ENCODE peak calls at places on chromosomes 6 and 20, in nine cellular contexts. S is fibroblast of the aortic adventitia, H is cardiac fibroblast, V is HL-60, A is upper lobe of right lung, G is HCT116, O is cardiac muscle cell, C is AG10803, J is fibroblast of mammary gland. T is an unnamed sample.

GRCh38 chr6:157455731-157456523 is 74.9 kb downstream of the ZDHHC14 start:
- DNase-seq in J (no peak), S (no peak), O (no peak), G (no peak), C (no peak), V (no peak), H (no peak), A (no peak), T (no peak)

GRCh38 chr6:108002365-108003221 is 44.6 kb upstream of the SEC63 start:
- DNase-seq in O (no peak), A (no peak), J (peak), H (no peak), S (no peak), C (no peak), V (no peak), G (no peak), T (no peak)

GRCh38 chr20:17495826-17496225 is 35.4 kb downstream of the BFSP1 start:
- DNase-seq in O (no peak), A (no peak), S (no peak), V (no peak), C (no peak), J (no peak), H (no peak), G (no peak), T (no peak)

GRCh38 chr20:44700306-44700705 is 14.9 kb upstream of the CCN5 start:
- DNase-seq in J (no peak), S (no peak), A (no peak), O (no peak), V (no peak), C (no peak), H (no peak), G (no peak), T (no peak)

GRCh38 chr6:223763-224162 is 68.5 kb upstream of the DUSP22 start:
- DNase-seq in C (peak), G (no peak), V (no peak), S (no peak), A (peak), H (peak), O (no peak), J (peak), T (no peak)

GRCh38 chr20:32050851-32051556 is 1.0 kb upstream of the HCK start:
- DNase-seq in G (no peak), A (peak), V (no peak), O (no peak), C (no peak), J (no peak), H (no peak), S (no peak), T (no peak)

GRCh38 chr6:33248643-33248931 is 23.1 kb downstream of the VPS52 start:
- DNase-seq in G (no peak), A (peak), V (peak), J (peak), S (no peak), H (peak), C (peak), O (no peak), T (peak)

GRCh38 chr6:158707826-158708225 is 58.0 kb downstream of the SYTL3 start:
- DNase-seq in S (no peak), A (no peak), V (no peak), G (no peak), C (no peak), O (no peak), H (peak), J (no peak), T (peak)

GRCh38 chr6:1701668-1702353 is 92.1 kb downstream of the FOXC1 start:
- DNase-seq in A (no peak), G (no peak), H (peak), O (peak), S (peak), C (peak), J (peak), V (no peak), T (peak)

GRCh38 chr6:3905853-3906190 is 56.6 kb downstream of the FAM50B start:
- DNase-seq in S (no peak), J (no peak), G (no peak), H (no peak), A (no peak), O (no peak), C (no peak), V (no peak), T (no peak)

GRCh38 chr6:138422861-138423260 is 18.8 kb downstream of the HEBP2 start:
- DNase-seq in V (no peak), O (no peak), C (no peak), G (no peak), A (no peak), S (no peak), J (no peak), H (peak), T (peak)

GRCh38 chr20:54433653-54434052 is 41.7 kb upstream of the DOK5 start:
- DNase-seq in H (no peak), G (no peak), C (no peak), J (no peak), A (peak), S (no peak), V (no peak), O (no peak), T (no peak)

GRCh38 chr20:35307666-35308653 is 15.7 kb upstream of the FAM83C start:
- DNase-seq in V (no peak), J (peak), O (no peak), C (peak), S (peak), G (no peak), H (peak), A (no peak), T (peak)

GRCh38 chr6:149084761-149085574 is 232.5 kb upstream of the TAB2 start:
- DNase-seq in V (no peak), O (no peak), G (no peak), J (no peak), C (no peak), S (no peak), A (no peak), H (no peak), T (no peak)

GRCh38 chr6:115001726-115002436 is 659.1 kb upstream of the HS3ST5 start:
- DNase-seq in J (no peak), C (no peak), O (no peak), H (no peak), V (no peak), S (no peak), A (no peak), G (no peak), T (no peak)

GRCh38 chr6:42401605-42401935 is 50.2 kb downstream of the TRERF1 start:
- DNase-seq in A (no peak), C (no peak), J (no peak), V (no peak), G (no peak), O (no peak), H (no peak), S (no peak), T (no peak)

GRCh38 chr6:158895661-158896060 is 76.5 kb upstream of the EZR start:
- DNase-seq in G (no peak), V (no peak), H (no peak), S (no peak), C (no peak), O (no peak), A (no peak), J (no peak), T (no peak)

GRCh38 chr6:41170547-41171160 is 7.7 kb upstream of the TREM2 start:
- DNase-seq in S (no peak), G (no peak), A (no peak), J (no peak), V (no peak), O (no peak), H (no peak), C (no peak), T (no peak)
- TF ChIP-seq CTCF in S (no peak), G (no peak), A (no peak), J (no peak), V (no peak), O (no peak), H (no peak), C (no peak), T (no peak)

GRCh38 chr20:51696304-51697118 is 71.7 kb downstream of the ATP9A start:
- DNase-seq in V (no peak), S (peak), C (no peak), O (peak), H (peak), A (no peak), J (peak), G (no peak), T (peak)
- H3K4me3 ChIP-seq in V (no peak), S (peak), C (no peak), O (no peak), H (no peak), A (peak), J (no peak), G (no peak), T (peak)

GRCh38 chr6:34558172-34558714 is 2.1 kb upstream of the SPDEF start:
- DNase-seq in O (no peak), J (no peak), A (no peak), V (no peak), G (no peak), C (no peak), H (no peak), S (no peak), T (no peak)

GRCh38 chr6:34562350-34562749 is 6.2 kb upstream of the SPDEF start:
- DNase-seq in S (no peak), G (no peak), J (no peak), H (no peak), V (no peak), A (no peak), O (no peak), C (no peak), T (no peak)

GRCh38 chr6:34559651-34560365 is 3.7 kb upstream of the SPDEF start:
- DNase-seq in C (no peak), A (no peak), J (no peak), H (no peak), S (no peak), V (no peak), G (no peak), O (peak), T (no peak)

GRCh38 chr6:34561227-34561530 is 5.0 kb upstream of the SPDEF start:
- DNase-seq in G (no peak), C (no peak), O (no peak), S (no peak), A (no peak), H (no peak), V (no peak), J (no peak), T (no peak)

DNA sequence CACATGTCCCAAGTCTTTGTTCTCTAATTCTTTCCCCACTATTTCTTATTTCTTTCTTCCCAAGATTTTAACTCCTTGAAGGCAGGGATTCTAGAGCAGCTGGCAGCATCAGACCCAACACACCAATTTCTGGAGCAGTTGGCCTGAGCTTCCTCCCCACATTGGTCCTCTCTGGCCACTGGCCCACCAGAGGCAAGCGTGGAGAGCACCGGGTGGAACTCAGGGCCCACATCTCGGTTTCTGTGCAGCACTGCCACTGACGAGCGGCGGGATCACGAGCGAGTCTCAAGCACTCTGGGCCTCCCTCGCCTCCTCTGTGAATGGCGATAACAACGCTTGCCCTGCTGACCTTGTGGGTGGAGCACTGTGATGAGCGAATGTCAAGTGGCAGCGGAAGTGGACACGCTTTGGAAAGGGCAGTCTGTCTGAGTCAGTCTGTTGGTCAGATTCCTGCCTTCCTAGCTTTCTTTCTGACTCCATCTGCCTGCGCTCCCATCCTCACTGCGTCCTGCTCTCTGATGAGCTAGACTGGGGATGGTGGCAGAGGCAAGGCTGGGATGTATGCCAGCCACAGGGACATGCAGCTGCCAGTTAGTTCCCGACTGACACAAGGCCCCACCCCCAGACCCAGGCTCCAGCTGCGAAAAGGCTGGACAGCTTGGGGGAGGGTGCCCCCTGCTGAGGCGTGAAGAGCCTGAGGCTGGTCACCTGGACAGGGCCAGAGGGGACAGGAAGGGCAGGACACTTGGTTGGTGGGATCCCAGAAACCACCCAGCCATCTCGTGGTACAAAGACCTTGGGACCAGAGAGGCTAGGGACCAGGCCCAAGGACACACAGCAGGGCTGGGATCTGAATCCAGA is 4.5 kb upstream of the SPDEF start:
- DNase-seq in O (peak), J (peak), G (no peak), H (peak), C (peak), V (no peak), A (no peak), S (peak), T (peak)
- TF ChIP-seq CTCF in O (peak), J (no peak), G (no peak), H (no peak), C (no peak), V (no peak), A (no peak), S (no peak), T (no peak)

DNA sequence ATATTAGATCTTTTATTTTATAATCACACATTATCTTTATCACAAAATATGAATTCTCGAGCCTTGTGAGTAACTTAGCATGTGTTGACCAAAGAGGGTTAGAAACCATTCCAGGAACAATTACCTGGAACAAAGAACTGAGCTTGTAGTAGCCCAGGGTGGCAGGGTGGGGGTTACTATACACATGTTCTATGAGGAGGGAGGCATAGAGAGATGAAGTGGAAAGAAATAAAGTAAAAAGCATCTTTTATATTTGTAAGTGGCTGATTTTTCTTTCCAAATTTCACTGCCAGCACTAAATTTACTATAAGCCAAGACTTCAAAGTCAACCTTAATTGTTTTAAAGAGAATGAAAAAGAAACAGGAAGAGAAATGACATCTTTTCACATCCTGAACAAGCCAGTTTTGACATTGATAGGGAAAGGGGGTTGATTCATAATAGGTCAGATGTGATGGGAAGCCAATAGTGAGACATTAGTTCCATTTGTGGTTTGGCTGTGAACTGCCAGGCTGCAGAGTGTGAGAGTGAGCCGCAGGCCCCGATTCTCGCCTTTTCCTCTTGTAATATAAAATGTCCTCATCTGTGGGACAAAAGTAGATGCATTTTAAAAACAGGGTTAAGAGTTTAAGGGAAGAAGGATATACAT is 52.7 kb upstream of the MYB start:
- DNase-seq in G (no peak), J (no peak), O (no peak), A (no peak), V (no peak), S (no peak), C (no peak), H (no peak), T (no peak)
- H3K4me3 ChIP-seq in G (no peak), J (no peak), O (no peak), A (no peak), V (no peak), S (no peak), C (no peak), H (no peak), T (no peak)

GRCh38 chr6:152595507-152595906 is 41.7 kb downstream of the SYNE1 start:
- DNase-seq in J (peak), S (peak), O (peak), V (no peak), G (no peak), H (peak), C (peak), A (no peak), T (peak)
- TF ChIP-seq CTCF in J (peak), S (peak), O (peak), V (peak), G (peak), H (peak), C (peak), A (peak), T (peak)

GRCh38 chr20:56420940-56421688 is 9.1 kb downstream of the CASS4 start:
- DNase-seq in H (no peak), J (no peak), G (no peak), A (no peak), V (no peak), O (no peak), C (no peak), S (no peak), T (no peak)

GRCh38 chr20:56422131-56422823 is 10.2 kb downstream of the CASS4 start:
- DNase-seq in S (peak), H (peak), V (no peak), J (peak), O (no peak), C (peak), G (peak), A (no peak), T (peak)

GRCh38 chr20:56420028-56420427 is 8.0 kb downstream of the CASS4 start:
- DNase-seq in V (no peak), A (no peak), S (no peak), C (no peak), H (no peak), J (no peak), O (no peak), G (no peak), T (no peak)

GRCh38 chr20:56424931-56425330 is 12.9 kb downstream of the CASS4 start:
- DNase-seq in A (no peak), C (no peak), G (no peak), H (no peak), V (no peak), S (no peak), J (no peak), O (no peak), T (no peak)

DNA sequence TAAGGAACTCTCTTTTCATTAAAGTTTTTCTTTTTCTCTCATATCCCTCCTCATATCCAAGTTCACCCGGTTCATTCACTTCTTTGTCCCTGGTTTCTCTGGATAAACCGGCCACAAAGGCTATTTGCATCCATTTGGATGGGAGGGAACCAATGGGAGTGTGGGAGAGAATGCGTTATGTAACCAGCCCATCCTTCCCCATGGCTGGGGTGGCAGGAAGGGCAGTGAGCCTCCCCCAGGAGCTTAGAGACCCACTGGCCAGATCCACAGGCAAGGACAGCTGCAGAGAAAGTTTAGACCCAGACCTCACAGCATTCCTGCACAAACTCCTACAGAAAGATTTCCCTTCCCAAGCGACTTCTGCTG is 10.7 kb downstream of the CASS4 start:
- DNase-seq in J (no peak), O (no peak), H (no peak), V (no peak), G (no peak), S (no peak), C (no peak), A (no peak), T (peak)
- H3K4me3 ChIP-seq in J (no peak), O (no peak), H (no peak), V (no peak), G (no peak), S (no peak), C (no peak), A (no peak), T (no peak)

GRCh38 chr20:1397710-1398109 is 4.9 kb upstream of the FKBP1A start:
- DNase-seq in J (no peak), S (peak), V (no peak), A (no peak), C (no peak), O (no peak), G (no peak), H (peak), T (no peak)
- TF ChIP-seq CTCF in J (peak), S (peak), V (no peak), A (peak), C (peak), O (peak), G (peak), H (peak), T (peak)

GRCh38 chr20:3727333-3728035 is 5.0 kb upstream of the HSPA12B start:
- DNase-seq in O (no peak), H (peak), V (no peak), J (peak), A (peak), S (peak), C (peak), G (no peak), T (peak)
- H3K4me3 ChIP-seq in O (no peak), H (peak), V (no peak), J (peak), A (no peak), S (peak), C (peak), G (no peak), T (peak)

DNA sequence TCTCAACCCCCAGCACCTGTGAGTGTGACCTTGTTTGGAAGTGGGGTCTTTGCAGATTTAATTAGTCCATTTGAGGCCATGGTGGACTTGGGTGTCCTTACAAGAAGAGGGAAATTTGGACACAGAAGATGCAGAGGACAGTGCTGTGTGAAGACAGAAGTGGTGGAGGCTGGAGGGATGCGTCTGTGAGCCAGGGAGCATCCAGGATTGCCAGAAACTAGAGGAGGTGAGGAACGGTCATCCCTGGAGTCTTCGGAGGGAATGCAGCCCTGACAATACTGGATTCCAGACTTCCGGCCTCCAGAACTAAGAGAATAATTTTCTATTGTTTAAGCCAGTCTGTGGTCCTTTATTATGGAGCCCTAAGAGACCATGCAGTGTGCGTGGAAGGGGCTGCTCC is 22.9 kb upstream of the NPBWR2 start:
- DNase-seq in G (no peak), O (no peak), J (no peak), V (no peak), H (no peak), S (no peak), C (no peak), A (peak), T (no peak)
- TF ChIP-seq CTCF in G (no peak), O (no peak), J (no peak), V (no peak), H (no peak), S (no peak), C (no peak), A (no peak), T (no peak)

T was measured in fibroblast of pulmonary artery.